ENCODE peak calls at places on chromosomes 4 and X, in nine cellular contexts. One of them, this sample, is unnamed.

GRCh38 chr4:7256989-7257810 is 64.9 kb downstream of the SORCS2 start:
- DNase-seq in HFF-Myc: peak
- DNase-seq in cardiac fibroblast: no peak
- DNase-seq in epithelial cell of proximal tubule: no peak
- DNase-seq in fibroblast of the aortic adventitia: no peak
- DNase-seq in BJ: no peak
- DNase-seq in choroid plexus epithelial cell: peak
- DNase-seq in psoas muscle: peak
- DNase-seq in left lung: peak
- DNase-seq in this sample: peak

GRCh38 chr4:11585506-11585905 is 156.8 kb upstream of the HS3ST1 start:
- DNase-seq in HFF-Myc: no peak
- DNase-seq in cardiac fibroblast: peak
- DNase-seq in epithelial cell of proximal tubule: no peak
- DNase-seq in fibroblast of the aortic adventitia: peak
- DNase-seq in BJ: no peak
- DNase-seq in choroid plexus epithelial cell: peak
- DNase-seq in psoas muscle: no peak
- DNase-seq in left lung: no peak
- DNase-seq in this sample: no peak

GRCh38 chr4:87103691-87104187 is 116.7 kb downstream of the KLHL8 start:
- DNase-seq in HFF-Myc: peak
- DNase-seq in cardiac fibroblast: peak
- DNase-seq in epithelial cell of proximal tubule: no peak
- DNase-seq in fibroblast of the aortic adventitia: peak
- DNase-seq in BJ: no peak
- DNase-seq in choroid plexus epithelial cell: peak
- DNase-seq in psoas muscle: no peak
- DNase-seq in left lung: no peak
- DNase-seq in this sample: peak

GRCh38 chr4:184191267-184191666 is 26.4 kb downstream of the ENPP6 start:
- DNase-seq in HFF-Myc: no peak
- DNase-seq in cardiac fibroblast: no peak
- DNase-seq in epithelial cell of proximal tubule: no peak
- DNase-seq in fibroblast of the aortic adventitia: no peak
- DNase-seq in BJ: no peak
- DNase-seq in choroid plexus epithelial cell: no peak
- DNase-seq in psoas muscle: no peak
- DNase-seq in left lung: no peak
- DNase-seq in this sample: no peak

GRCh38 chr4:90211174-90211573 is 84.0 kb downstream of the CCSER1 start:
- DNase-seq in HFF-Myc: no peak
- DNase-seq in cardiac fibroblast: no peak
- DNase-seq in epithelial cell of proximal tubule: no peak
- DNase-seq in fibroblast of the aortic adventitia: no peak
- DNase-seq in BJ: no peak
- DNase-seq in choroid plexus epithelial cell: no peak
- DNase-seq in psoas muscle: no peak
- DNase-seq in left lung: no peak
- DNase-seq in this sample: no peak

GRCh38 chrX:32571579-32571978 is 639.8 kb downstream of the DMD start:
- DNase-seq in HFF-Myc: no peak
- DNase-seq in cardiac fibroblast: peak
- DNase-seq in epithelial cell of proximal tubule: no peak
- DNase-seq in fibroblast of the aortic adventitia: peak
- DNase-seq in BJ: no peak
- DNase-seq in choroid plexus epithelial cell: peak
- DNase-seq in psoas muscle: no peak
- DNase-seq in left lung: no peak
- DNase-seq in this sample: no peak

GRCh38 chr4:176872461-176872860 is 79.7 kb upstream of the VEGFC start:
- DNase-seq in HFF-Myc: no peak
- DNase-seq in cardiac fibroblast: peak
- DNase-seq in epithelial cell of proximal tubule: no peak
- DNase-seq in fibroblast of the aortic adventitia: peak
- DNase-seq in BJ: no peak
- DNase-seq in choroid plexus epithelial cell: no peak
- DNase-seq in psoas muscle: no peak
- DNase-seq in left lung: no peak
- DNase-seq in this sample: no peak

GRCh38 chr4:65954416-65954815 is 284.1 kb upstream of the EPHA5 start:
- DNase-seq in HFF-Myc: no peak
- DNase-seq in cardiac fibroblast: peak
- DNase-seq in epithelial cell of proximal tubule: no peak
- DNase-seq in fibroblast of the aortic adventitia: peak
- DNase-seq in BJ: no peak
- DNase-seq in choroid plexus epithelial cell: peak
- DNase-seq in psoas muscle: no peak
- DNase-seq in left lung: no peak
- DNase-seq in this sample: no peak

GRCh38 chr4:181432347-181432746 is 810.9 kb upstream of the TENM3 start:
- DNase-seq in HFF-Myc: no peak
- DNase-seq in cardiac fibroblast: no peak
- DNase-seq in epithelial cell of proximal tubule: no peak
- DNase-seq in fibroblast of the aortic adventitia: no peak
- DNase-seq in BJ: no peak
- DNase-seq in choroid plexus epithelial cell: no peak
- DNase-seq in psoas muscle: no peak
- DNase-seq in left lung: no peak
- DNase-seq in this sample: no peak

GRCh38 chrX:152231106-152231505 is 92.7 kb upstream of the MAGEA10 start:
- DNase-seq in HFF-Myc: no peak
- DNase-seq in cardiac fibroblast: no peak
- DNase-seq in epithelial cell of proximal tubule: no peak
- DNase-seq in fibroblast of the aortic adventitia: no peak
- DNase-seq in BJ: no peak
- DNase-seq in choroid plexus epithelial cell: no peak
- DNase-seq in psoas muscle: no peak
- DNase-seq in left lung: no peak
- DNase-seq in this sample: no peak

GRCh38 chrX:106397788-106398538 is 213.8 kb upstream of the RADX start:
- DNase-seq in HFF-Myc: no peak
- DNase-seq in cardiac fibroblast: peak
- DNase-seq in epithelial cell of proximal tubule: no peak
- DNase-seq in fibroblast of the aortic adventitia: no peak
- DNase-seq in BJ: no peak
- DNase-seq in choroid plexus epithelial cell: peak
- DNase-seq in psoas muscle: no peak
- DNase-seq in left lung: no peak
- DNase-seq in this sample: peak

GRCh38 chr4:184170996-184171395 is 46.7 kb downstream of the ENPP6 start:
- DNase-seq in HFF-Myc: no peak
- DNase-seq in cardiac fibroblast: peak
- DNase-seq in epithelial cell of proximal tubule: no peak
- DNase-seq in fibroblast of the aortic adventitia: peak
- DNase-seq in BJ: no peak
- DNase-seq in choroid plexus epithelial cell: peak
- DNase-seq in psoas muscle: no peak
- DNase-seq in left lung: no peak
- DNase-seq in this sample: peak

GRCh38 chr4:185384877-185385465 is 10.8 kb downstream of the LRP2BP start:
- DNase-seq in HFF-Myc: no peak
- DNase-seq in cardiac fibroblast: peak
- DNase-seq in epithelial cell of proximal tubule: no peak
- DNase-seq in fibroblast of the aortic adventitia: peak
- DNase-seq in BJ: no peak
- DNase-seq in choroid plexus epithelial cell: peak
- DNase-seq in psoas muscle: no peak
- DNase-seq in left lung: no peak
- DNase-seq in this sample: no peak

GRCh38 chrX:103918584-103919335 is 43.7 kb upstream of the TMSB15B start:
- DNase-seq in HFF-Myc: no peak
- DNase-seq in cardiac fibroblast: peak
- DNase-seq in epithelial cell of proximal tubule: no peak
- DNase-seq in fibroblast of the aortic adventitia: peak
- DNase-seq in BJ: no peak
- DNase-seq in choroid plexus epithelial cell: peak
- DNase-seq in psoas muscle: peak
- DNase-seq in left lung: peak
- DNase-seq in this sample: peak

GRCh38 chrX:112868586-112868985 is 28.0 kb upstream of the AMOT start:
- DNase-seq in HFF-Myc: no peak
- DNase-seq in cardiac fibroblast: no peak
- DNase-seq in epithelial cell of proximal tubule: no peak
- DNase-seq in fibroblast of the aortic adventitia: no peak
- DNase-seq in BJ: no peak
- DNase-seq in choroid plexus epithelial cell: no peak
- DNase-seq in psoas muscle: no peak
- DNase-seq in left lung: no peak
- DNase-seq in this sample: no peak

GRCh38 chr4:158036998-158037397 is 135.8 kb downstream of the GASK1B start:
- DNase-seq in HFF-Myc: no peak
- DNase-seq in cardiac fibroblast: no peak
- DNase-seq in epithelial cell of proximal tubule: no peak
- DNase-seq in fibroblast of the aortic adventitia: no peak
- DNase-seq in BJ: no peak
- DNase-seq in choroid plexus epithelial cell: no peak
- DNase-seq in psoas muscle: no peak
- DNase-seq in left lung: peak
- DNase-seq in this sample: no peak

GRCh38 chrX:65522739-65523372 is 11.7 kb downstream of the LAS1L start:
- DNase-seq in HFF-Myc: no peak
- DNase-seq in cardiac fibroblast: peak
- DNase-seq in epithelial cell of proximal tubule: no peak
- DNase-seq in fibroblast of the aortic adventitia: peak
- DNase-seq in BJ: no peak
- DNase-seq in choroid plexus epithelial cell: peak
- DNase-seq in psoas muscle: no peak
- DNase-seq in left lung: no peak
- DNase-seq in this sample: peak

GRCh38 chr4:28686618-28687017 is 1826.0 kb downstream of the STIM2 start:
- DNase-seq in HFF-Myc: no peak
- DNase-seq in cardiac fibroblast: peak
- DNase-seq in epithelial cell of proximal tubule: no peak
- DNase-seq in fibroblast of the aortic adventitia: peak
- DNase-seq in BJ: no peak
- DNase-seq in choroid plexus epithelial cell: peak
- DNase-seq in psoas muscle: no peak
- DNase-seq in left lung: no peak
- DNase-seq in this sample: peak

GRCh38 chr4:22122062-22122461 is 173.5 kb upstream of the KCNIP4 start:
- DNase-seq in HFF-Myc: no peak
- DNase-seq in cardiac fibroblast: no peak
- DNase-seq in epithelial cell of proximal tubule: no peak
- DNase-seq in fibroblast of the aortic adventitia: no peak
- DNase-seq in BJ: no peak
- DNase-seq in choroid plexus epithelial cell: no peak
- DNase-seq in psoas muscle: no peak
- DNase-seq in left lung: no peak
- DNase-seq in this sample: no peak
- H3K4me3 ChIP-seq in HFF-Myc: no peak
- H3K4me3 ChIP-seq in cardiac fibroblast: no peak
- H3K4me3 ChIP-seq in epithelial cell of proximal tubule: no peak
- H3K4me3 ChIP-seq in fibroblast of the aortic adventitia: no peak
- H3K4me3 ChIP-seq in BJ: no peak
- H3K4me3 ChIP-seq in choroid plexus epithelial cell: no peak
- H3K4me3 ChIP-seq in psoas muscle: no peak
- H3K4me3 ChIP-seq in left lung: no peak
- H3K4me3 ChIP-seq in this sample: no peak

DNA sequence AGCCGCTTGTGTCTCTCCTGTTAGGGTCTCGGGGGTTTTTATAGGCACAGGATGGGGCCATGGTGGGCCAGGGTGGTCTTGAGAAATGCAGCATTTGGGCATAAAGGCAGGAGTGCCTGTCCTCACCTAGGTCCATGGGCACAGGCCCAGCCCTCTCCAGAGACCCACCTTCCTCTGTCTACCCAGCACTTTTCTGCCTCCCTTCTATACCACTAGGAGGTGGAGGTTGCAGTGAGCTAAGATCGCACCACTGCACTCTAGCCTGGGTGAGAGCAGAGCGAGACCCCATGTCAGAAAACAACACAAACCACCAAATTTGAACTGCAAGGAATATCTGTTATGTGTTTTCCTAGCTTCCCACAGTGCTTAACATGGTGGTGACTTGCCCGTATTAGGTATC is 38.0 kb downstream of the MOB1B start:
- DNase-seq in HFF-Myc: no peak
- DNase-seq in cardiac fibroblast: no peak
- DNase-seq in epithelial cell of proximal tubule: no peak
- DNase-seq in fibroblast of the aortic adventitia: no peak
- DNase-seq in BJ: no peak
- DNase-seq in choroid plexus epithelial cell: no peak
- DNase-seq in psoas muscle: no peak
- DNase-seq in left lung: no peak
- DNase-seq in this sample: no peak
- TF ChIP-seq CTCF in HFF-Myc: no peak
- TF ChIP-seq CTCF in cardiac fibroblast: no peak
- TF ChIP-seq CTCF in epithelial cell of proximal tubule: peak
- TF ChIP-seq CTCF in fibroblast of the aortic adventitia: no peak
- TF ChIP-seq CTCF in BJ: no peak
- TF ChIP-seq CTCF in choroid plexus epithelial cell: peak
- TF ChIP-seq CTCF in psoas muscle: no peak
- TF ChIP-seq CTCF in left lung: no peak
- TF ChIP-seq CTCF in this sample: no peak

GRCh38 chrX:56787734-56788152 is 58.7 kb downstream of the NBDY start:
- DNase-seq in HFF-Myc: no peak
- DNase-seq in cardiac fibroblast: no peak
- DNase-seq in epithelial cell of proximal tubule: no peak
- DNase-seq in fibroblast of the aortic adventitia: no peak
- DNase-seq in BJ: no peak
- DNase-seq in choroid plexus epithelial cell: no peak
- DNase-seq in psoas muscle: no peak
- DNase-seq in left lung: no peak
- DNase-seq in this sample: no peak

GRCh38 chrX:56789518-56790070 is 60.6 kb downstream of the NBDY start:
- DNase-seq in HFF-Myc: no peak
- DNase-seq in cardiac fibroblast: no peak
- DNase-seq in epithelial cell of proximal tubule: no peak
- DNase-seq in fibroblast of the aortic adventitia: no peak
- DNase-seq in BJ: no peak
- DNase-seq in choroid plexus epithelial cell: no peak
- DNase-seq in psoas muscle: no peak
- DNase-seq in left lung: no peak
- DNase-seq in this sample: no peak

GRCh38 chrX:56786889-56787733 is 58.1 kb downstream of the NBDY start:
- DNase-seq in HFF-Myc: no peak
- DNase-seq in cardiac fibroblast: no peak
- DNase-seq in epithelial cell of proximal tubule: no peak
- DNase-seq in fibroblast of the aortic adventitia: no peak
- DNase-seq in BJ: no peak
- DNase-seq in choroid plexus epithelial cell: no peak
- DNase-seq in psoas muscle: no peak
- DNase-seq in left lung: no peak
- DNase-seq in this sample: no peak

GRCh38 chrX:56788717-56789122 is 59.7 kb downstream of the NBDY start:
- DNase-seq in HFF-Myc: no peak
- DNase-seq in cardiac fibroblast: no peak
- DNase-seq in epithelial cell of proximal tubule: no peak
- DNase-seq in fibroblast of the aortic adventitia: peak
- DNase-seq in BJ: no peak
- DNase-seq in choroid plexus epithelial cell: peak
- DNase-seq in psoas muscle: peak
- DNase-seq in left lung: no peak
- DNase-seq in this sample: peak

GRCh38 chrX:56788229-56788628 is 59.2 kb downstream of the NBDY start:
- DNase-seq in HFF-Myc: no peak
- DNase-seq in cardiac fibroblast: no peak
- DNase-seq in epithelial cell of proximal tubule: no peak
- DNase-seq in fibroblast of the aortic adventitia: peak
- DNase-seq in BJ: no peak
- DNase-seq in choroid plexus epithelial cell: no peak
- DNase-seq in psoas muscle: no peak
- DNase-seq in left lung: no peak
- DNase-seq in this sample: no peak
- H3K4me3 ChIP-seq in HFF-Myc: no peak
- H3K4me3 ChIP-seq in cardiac fibroblast: no peak
- H3K4me3 ChIP-seq in epithelial cell of proximal tubule: no peak
- H3K4me3 ChIP-seq in fibroblast of the aortic adventitia: peak
- H3K4me3 ChIP-seq in BJ: no peak
- H3K4me3 ChIP-seq in choroid plexus epithelial cell: no peak
- H3K4me3 ChIP-seq in psoas muscle: peak
- H3K4me3 ChIP-seq in left lung: no peak
- H3K4me3 ChIP-seq in this sample: no peak

GRCh38 chrX:17805120-17805519 is 56.0 kb downstream of the RAI2 start:
- DNase-seq in HFF-Myc: no peak
- DNase-seq in cardiac fibroblast: no peak
- DNase-seq in epithelial cell of proximal tubule: no peak
- DNase-seq in fibroblast of the aortic adventitia: no peak
- DNase-seq in BJ: no peak
- DNase-seq in choroid plexus epithelial cell: no peak
- DNase-seq in psoas muscle: no peak
- DNase-seq in left lung: no peak
- DNase-seq in this sample: no peak
- TF ChIP-seq CTCF in HFF-Myc: no peak
- TF ChIP-seq CTCF in cardiac fibroblast: no peak
- TF ChIP-seq CTCF in epithelial cell of proximal tubule: no peak
- TF ChIP-seq CTCF in fibroblast of the aortic adventitia: no peak
- TF ChIP-seq CTCF in BJ: no peak
- TF ChIP-seq CTCF in choroid plexus epithelial cell: peak
- TF ChIP-seq CTCF in psoas muscle: no peak
- TF ChIP-seq CTCF in left lung: no peak
- TF ChIP-seq CTCF in this sample: no peak